ENCODE peak calls at places on chromosomes 2 and 18, in six cellular contexts. F is progenitor cell of endocrine pancreas, Q is posterior cingulate gyrus, Z is NB4, P is anterior cingulate cortex, B is COLO829. L is an unnamed sample.

GRCh38 chr2:200435379-200435778 is 74.5 kb downstream of the KCTD18 start:
- DNase-seq in F (no peak), Q (no peak), Z (no peak), P (no peak), B (no peak), L (no peak)

GRCh38 chr2:8028981-8029380 is 652.9 kb upstream of the ID2 start:
- DNase-seq in F (no peak), Q (no peak), Z (no peak), P (no peak), B (no peak), L (no peak)

GRCh38 chr2:173077506-173078177 is 2.0 kb downstream of the MAP3K20 start:
- DNase-seq in F (no peak), Q (no peak), Z (peak), P (no peak), B (no peak), L (no peak)

GRCh38 chr2:77232909-77233308 is 289.3 kb downstream of the LRRTM4 start:
- DNase-seq in F (no peak), Q (no peak), Z (no peak), P (no peak), B (no peak), L (peak)

GRCh38 chr18:56196495-56197225 is 441.7 kb downstream of the TXNL1 start:
- DNase-seq in F (no peak), Q (no peak), Z (no peak), P (no peak), B (no peak), L (no peak)

GRCh38 chr2:96795076-96795475 is 21.0 kb upstream of the CNNM3 start:
- DNase-seq in F (no peak), Q (peak), Z (no peak), P (no peak), B (no peak), L (no peak)

GRCh38 chr2:121485039-121485438 is 45.6 kb upstream of the RNU4ATAC start:
- DNase-seq in F (no peak), Q (no peak), Z (no peak), P (no peak), B (peak), L (no peak)

GRCh38 chr18:62524443-62525200 is 1.8 kb downstream of the ZCCHC2 start:
- DNase-seq in F (peak), Q (peak), Z (peak), P (peak), B (no peak), L (no peak)

GRCh38 chr2:42327125-42327524 is 33.9 kb downstream of the COX7A2L start:
- DNase-seq in F (no peak), Q (no peak), Z (no peak), P (no peak), B (no peak), L (no peak)

GRCh38 chr2:224952942-224953657 is 89.2 kb downstream of the DOCK10 start:
- DNase-seq in F (no peak), Q (no peak), Z (peak), P (no peak), B (no peak), L (no peak)

GRCh38 chr2:101125374-101125773 is 25.8 kb downstream of the TBC1D8 start:
- DNase-seq in F (no peak), Q (no peak), Z (peak), P (no peak), B (no peak), L (peak)

GRCh38 chr2:200394045-200394444 is 87.6 kb downstream of the SPATS2L start:
- DNase-seq in F (no peak), Q (no peak), Z (no peak), P (no peak), B (no peak), L (no peak)

GRCh38 chr2:10304458-10305253 is 2.0 kb downstream of the HPCAL1 start:
- DNase-seq in F (no peak), Q (no peak), Z (peak), P (no peak), B (no peak), L (no peak)

GRCh38 chr2:134375935-134376334 is 122.1 kb downstream of the MGAT5 start:
- DNase-seq in F (no peak), Q (peak), Z (no peak), P (no peak), B (peak), L (peak)

L was measured in foreskin melanocyte.